ENCODE peak calls at places on chromosomes 2 and 18, in seven cellular contexts. T is activated gamma-delta T cell treated with Interleukin-2 at 50 U/mL for 16 hours; W is cardiac septum; B is effector CD4-positive, alpha-beta T cell; L is progenitor cell of endocrine pancreas; Q is IMR-90; C is Daoy. N is an unnamed sample.

GRCh38 chr2:141728886-141729285 is 401.9 kb downstream of the LRP1B start:
- DNase-seq in Q (no peak), B (no peak), T (no peak), C (no peak), L (no peak), W (no peak), N (no peak)

GRCh38 chr2:56898986-56899385 is 715.2 kb downstream of the CCDC85A start:
- DNase-seq in T (no peak), L (no peak), B (no peak), Q (no peak), W (no peak), C (no peak), N (no peak)

GRCh38 chr2:58428553-58429284 is 187.6 kb upstream of the FANCL start:
- DNase-seq in C (peak), Q (no peak), T (no peak), W (no peak), B (no peak), L (peak), N (no peak)

GRCh38 chr2:17646096-17646554 is 105.6 kb downstream of the VSNL1 start:
- DNase-seq in W (no peak), C (peak), B (peak), L (peak), Q (peak), T (peak), N (peak)

GRCh38 chr2:19623488-19623887 is 265.1 kb upstream of the OSR1 start:
- DNase-seq in L (no peak), W (no peak), B (no peak), T (no peak), Q (peak), C (peak), N (peak)

GRCh38 chr2:167832840-167833239 is 414.6 kb downstream of the STK39 start:
- DNase-seq in Q (no peak), W (no peak), T (no peak), C (peak), B (no peak), L (no peak), N (no peak)

GRCh38 chr2:25030702-25031101 is 11.2 kb upstream of the EFR3B start:
- DNase-seq in C (no peak), L (no peak), B (no peak), Q (peak), W (no peak), T (no peak), N (no peak)

GRCh38 chr2:102795641-102796040 is 33.8 kb downstream of the TMEM182 start:
- DNase-seq in B (no peak), T (no peak), C (no peak), Q (no peak), L (no peak), W (no peak), N (no peak)

GRCh38 chr2:182115258-182115657 is 129.6 kb downstream of the PPP1R1C start:
- DNase-seq in L (no peak), Q (no peak), W (no peak), C (no peak), B (no peak), T (no peak), N (no peak)

GRCh38 chr2:190382851-190383250 is 25.3 kb upstream of the MFSD6 start:
- DNase-seq in C (peak), T (peak), L (no peak), B (peak), W (no peak), Q (peak), N (no peak)

GRCh38 chr2:170468557-170468956 is 246.6 kb upstream of the SP5 start:
- DNase-seq in C (no peak), B (no peak), W (no peak), T (no peak), Q (no peak), L (no peak), N (no peak)

GRCh38 chr2:162824319-162824718 is 14.2 kb downstream of the KCNH7 start:
- DNase-seq in B (no peak), W (no peak), T (no peak), C (no peak), L (no peak), Q (no peak), N (no peak)

GRCh38 chr2:234747032-234747431 is 204.8 kb upstream of the SH3BP4 start:
- DNase-seq in Q (peak), B (no peak), C (no peak), L (no peak), W (no peak), T (no peak), N (peak)

GRCh38 chr18:76689646-76690264 is 132.6 kb upstream of the ZNF236 start:
- DNase-seq in L (no peak), Q (no peak), W (no peak), C (no peak), B (no peak), T (no peak), N (no peak)

GRCh38 chr18:48052845-48053244 is 122.4 kb upstream of the SMAD2 start:
- DNase-seq in Q (no peak), T (no peak), W (no peak), C (no peak), L (no peak), B (no peak), N (no peak)

GRCh38 chr2:55118643-55119065 is 68.4 kb upstream of the RTN4 start:
- DNase-seq in T (no peak), Q (no peak), B (no peak), W (no peak), C (no peak), L (no peak), N (no peak)

GRCh38 chr18:31610841-31611240 is 19.2 kb downstream of the TTR start:
- DNase-seq in T (no peak), L (peak), C (peak), W (no peak), Q (no peak), B (no peak), N (no peak)

GRCh38 chr18:12769644-12770440 is 67.0 kb downstream of the PSMG2 start:
- DNase-seq in L (no peak), C (no peak), T (no peak), W (peak), Q (peak), B (no peak), N (no peak)

GRCh38 chr2:39625193-39625926 is 40.4 kb upstream of the TMEM178A start:
- DNase-seq in L (no peak), Q (peak), T (no peak), B (no peak), W (no peak), C (no peak), N (no peak)

GRCh38 chr18:80126797-80127196 is 17.7 kb downstream of the ADNP2 start:
- DNase-seq in Q (no peak), B (no peak), L (no peak), C (no peak), W (no peak), T (peak), N (no peak)

GRCh38 chr18:49006641-49007136 is 55.9 kb upstream of the SMAD7 start:
- DNase-seq in W (no peak), B (no peak), Q (no peak), T (no peak), C (peak), L (no peak), N (no peak)

GRCh38 chr18:77700051-77700450 is 450.4 kb downstream of the GALR1 start:
- DNase-seq in C (peak), W (no peak), L (no peak), Q (no peak), T (no peak), B (no peak), N (no peak)

GRCh38 chr18:44098551-44099098 is 582.1 kb upstream of the SETBP1 start:
- DNase-seq in W (no peak), L (no peak), C (no peak), B (no peak), T (no peak), Q (peak), N (no peak)

GRCh38 chr2:62149708-62150107 is 46.2 kb upstream of the B3GNT2 start:
- DNase-seq in Q (peak), B (no peak), L (no peak), C (peak), W (no peak), T (no peak), N (peak)

GRCh38 chr2:8676915-8677645 is 4.8 kb upstream of the ID2 start:
- DNase-seq in L (no peak), Q (peak), B (no peak), T (no peak), C (peak), W (peak), N (no peak)

GRCh38 chr2:27832396-27832795 is 57.8 kb downstream of the RBKS start:
- DNase-seq in C (peak), Q (peak), B (no peak), W (no peak), L (no peak), T (no peak), N (no peak)

GRCh38 chr2:144516981-144517824 is 2.7 kb downstream of the ZEB2 start:
- DNase-seq in W (peak), B (peak), Q (peak), C (peak), L (no peak), T (peak), N (peak)

GRCh38 chr2:119419065-119419464 is 12.6 kb upstream of the TMEM37 start:
- DNase-seq in B (no peak), T (no peak), C (no peak), L (no peak), Q (no peak), W (no peak), N (no peak)

GRCh38 chr18:63363951-63364350 is 3.1 kb downstream of the KDSR start:
- DNase-seq in Q (no peak), W (no peak), B (peak), L (no peak), C (no peak), T (peak), N (no peak)

GRCh38 chr2:237495521-237496117 is 8.6 kb downstream of the MLPH start:
- DNase-seq in T (no peak), B (no peak), L (no peak), W (peak), Q (no peak), C (no peak), N (no peak)

GRCh38 chr2:241963223-241963622 is 93.7 kb downstream of the RTP5 start:
- DNase-seq in Q (no peak), W (no peak), L (no peak), B (no peak), C (no peak), T (no peak), N (no peak)

GRCh38 chr2:113823729-113824595 is 65.9 kb upstream of the ACTR3 start:
- DNase-seq in L (no peak), T (no peak), C (no peak), Q (no peak), W (no peak), B (no peak), N (no peak)